ENCODE peak calls at places on chromosomes 12 and 14, in seven cellular contexts. W is body of pancreas; N is Panc1; F is GM12878; S is CD4-positive, CD25-positive, alpha-beta regulatory T cell; P is heart right ventricle; K is neuronal stem cell. E is an unnamed sample.
A peak's percentile ranks its signal among the peaks of the same experiment; 100 is the strongest.

GRCh38 chr14:73339846-73340565 is 102.7 kb downstream of the PAPLN start:
- DNase-seq in P (no peak), K (no peak), W (no peak), S (no peak), N (no peak), F (no peak), E (no peak)

GRCh38 chr14:103522649-103523582 is at the start of gene CKB:
- DNase-seq in W (peak; percentile 75), K (peak; percentile 74), F (no peak), N (no peak), S (no peak), P (peak; percentile 59), E (no peak)

GRCh38 chr12:127381043-127381668 is 885.8 kb upstream of the TMEM132C start:
- DNase-seq in F (no peak), N (no peak), S (no peak), P (peak; percentile 6), W (peak; percentile 19), K (peak; percentile 63), E (peak; percentile 65)

GRCh38 chr14:79318371-79318770 is 892.9 kb downstream of the DIO2 start:
- DNase-seq in N (no peak), W (no peak), F (no peak), K (no peak), S (no peak), P (no peak), E (no peak)

GRCh38 chr14:102691763-102692162 is 85.5 kb upstream of the TRAF3 start:
- DNase-seq in F (no peak), P (no peak), S (no peak), N (no peak), W (no peak), K (no peak), E (no peak)

GRCh38 chr12:122865268-122866231 is 30.3 kb downstream of the HIP1R start:
- DNase-seq in N (no peak), K (no peak), W (peak; percentile 77), P (no peak), F (no peak), S (no peak), E (no peak)

GRCh38 chr12:3912863-3913262 is 39.7 kb upstream of the PARP11 start:
- DNase-seq in S (no peak), P (no peak), F (no peak), K (no peak), N (no peak), W (no peak), E (no peak)

GRCh38 chr12:121825041-121825523 is 21.3 kb downstream of the SETD1B start:
- DNase-seq in P (no peak), K (no peak), S (no peak), W (no peak), F (no peak), N (no peak), E (no peak)

GRCh38 chr12:24933694-24934407 is 15.1 kb downstream of the BCAT1 start:
- DNase-seq in K (no peak), W (peak; percentile 41), S (no peak), N (no peak), F (no peak), P (no peak), E (no peak)

GRCh38 chr12:24937553-24938244 is 11.2 kb downstream of the BCAT1 start:
- DNase-seq in F (no peak), N (no peak), P (no peak), K (no peak), W (no peak), S (no peak), E (peak; percentile 29)

GRCh38 chr12:24929953-24930352 is 18.9 kb downstream of the BCAT1 start:
- DNase-seq in W (no peak), S (no peak), P (no peak), F (no peak), N (no peak), K (no peak), E (no peak)

GRCh38 chr12:24928131-24928530 is 20.8 kb downstream of the BCAT1 start:
- DNase-seq in N (no peak), F (no peak), W (no peak), K (no peak), P (no peak), S (no peak), E (no peak)

DNA sequence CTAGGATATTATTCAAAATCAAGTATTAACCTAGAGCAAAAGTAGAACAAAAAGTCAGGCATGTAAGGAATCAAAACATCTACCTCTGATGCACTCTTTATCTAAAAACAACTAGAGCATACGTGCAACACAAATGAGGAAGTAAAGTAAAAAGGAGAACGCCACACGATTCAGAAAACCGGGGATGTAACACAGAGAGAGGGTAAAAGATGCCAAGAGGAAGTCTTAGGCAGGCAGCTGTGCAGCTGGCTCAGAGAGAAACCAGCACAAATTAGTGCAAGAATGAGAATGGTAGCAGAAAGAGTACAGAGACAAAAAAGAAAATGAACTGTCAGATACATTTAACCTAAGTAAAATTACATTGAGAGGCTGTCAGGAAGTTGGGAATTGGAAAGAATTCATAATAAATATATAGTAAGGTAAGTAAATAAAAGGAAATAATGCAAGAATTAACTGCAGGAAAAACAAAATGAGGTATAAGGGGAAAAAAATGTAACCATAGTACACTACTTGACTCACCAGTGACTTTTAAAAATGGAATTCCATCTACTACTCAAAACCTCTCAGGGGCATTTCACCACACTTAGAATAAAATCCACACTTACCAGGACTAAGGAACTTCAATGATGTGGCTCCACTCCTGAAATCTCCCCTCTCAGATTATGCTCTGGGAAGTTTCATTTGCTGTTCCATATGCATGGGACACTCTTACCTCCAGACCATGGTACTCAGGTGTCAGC is 17.1 kb downstream of the BCAT1 start:
- DNase-seq in S (no peak), W (no peak), N (no peak), K (no peak), P (no peak), F (peak; percentile 79), E (no peak)
- H3K36me3 ChIP-seq in S (no peaks in the 10 kb centered on the region), W (no peaks in the 10 kb centered on the region), N (no peaks in the 10 kb centered on the region), K (peaks cover 5% of the 10 kb centered on the region), P (no peaks in the 10 kb centered on the region), F (no peaks in the 10 kb centered on the region), E (no peaks in the 10 kb centered on the region)

GRCh38 chr14:68946423-68946822 is 32.7 kb downstream of the ACTN1 start:
- DNase-seq in P (no peak), W (no peak), K (no peak), F (no peak), S (no peak), N (no peak), E (no peak)

GRCh38 chr14:68948686-68949085 is 30.4 kb downstream of the ACTN1 start:
- DNase-seq in F (no peak), N (no peak), W (no peak), S (no peak), K (no peak), P (no peak), E (no peak)

GRCh38 chr14:68949236-68949965 is 29.7 kb downstream of the ACTN1 start:
- DNase-seq in S (no peak), W (no peak), P (no peak), F (no peak), N (no peak), K (no peak), E (no peak)

GRCh38 chr14:68945585-68946289 is 33.4 kb downstream of the ACTN1 start:
- DNase-seq in P (no peak), K (no peak), S (no peak), W (no peak), N (no peak), F (no peak), E (no peak)

DNA sequence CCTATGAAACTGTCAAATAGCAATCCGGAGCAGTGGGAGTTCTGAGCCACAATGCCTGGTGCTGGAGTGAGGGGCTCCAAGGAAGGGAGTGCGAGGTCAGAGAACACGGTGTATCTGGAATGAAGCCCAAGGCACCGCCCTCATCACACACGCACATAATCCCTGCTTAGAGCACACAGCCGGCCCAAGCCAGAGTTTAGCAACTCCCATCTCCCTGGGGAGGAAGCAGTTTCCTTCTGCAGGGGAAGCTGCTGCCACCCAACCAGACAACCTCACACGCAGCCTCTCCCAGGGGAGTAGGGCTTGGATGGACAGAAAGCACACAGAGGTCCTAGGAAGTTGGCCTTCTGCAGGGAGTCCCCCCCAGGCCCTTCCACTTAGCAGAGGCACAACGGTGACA is 31.3 kb downstream of the ACTN1 start:
- DNase-seq in S (no peak), P (peak; percentile 86), F (no peak), W (peak; percentile 65), N (no peak), K (no peak), E (peak; percentile 50)
- H3K4me3 ChIP-seq in S (no peak overlapping the region), P (no peak overlapping the region), F (no peak overlapping the region), W (no peak overlapping the region), N (no peak overlapping the region), K (no peak overlapping the region), E (no peak overlapping the region)

GRCh38 chr14:36582011-36582873 is at the start of gene NKX2-8:
- DNase-seq in N (no peak), P (no peak), S (no peak), K (no peak), W (no peak), F (no peak), E (no peak)

GRCh38 chr14:36579573-36580140 is 2.8 kb downstream of the NKX2-8 start:
- DNase-seq in S (no peak), F (no peak), K (no peak), P (no peak), N (no peak), W (no peak), E (no peak)

GRCh38 chr14:36582874-36583241 is 444 bp upstream of the NKX2-8 start:
- DNase-seq in K (no peak), W (no peak), F (no peak), S (no peak), P (no peak), N (no peak), E (no peak)

GRCh38 chr14:36580141-36580855 is 2.1 kb downstream of the NKX2-8 start:
- DNase-seq in K (no peak), W (no peak), S (no peak), N (no peak), F (no peak), P (no peak), E (no peak)

DNA sequence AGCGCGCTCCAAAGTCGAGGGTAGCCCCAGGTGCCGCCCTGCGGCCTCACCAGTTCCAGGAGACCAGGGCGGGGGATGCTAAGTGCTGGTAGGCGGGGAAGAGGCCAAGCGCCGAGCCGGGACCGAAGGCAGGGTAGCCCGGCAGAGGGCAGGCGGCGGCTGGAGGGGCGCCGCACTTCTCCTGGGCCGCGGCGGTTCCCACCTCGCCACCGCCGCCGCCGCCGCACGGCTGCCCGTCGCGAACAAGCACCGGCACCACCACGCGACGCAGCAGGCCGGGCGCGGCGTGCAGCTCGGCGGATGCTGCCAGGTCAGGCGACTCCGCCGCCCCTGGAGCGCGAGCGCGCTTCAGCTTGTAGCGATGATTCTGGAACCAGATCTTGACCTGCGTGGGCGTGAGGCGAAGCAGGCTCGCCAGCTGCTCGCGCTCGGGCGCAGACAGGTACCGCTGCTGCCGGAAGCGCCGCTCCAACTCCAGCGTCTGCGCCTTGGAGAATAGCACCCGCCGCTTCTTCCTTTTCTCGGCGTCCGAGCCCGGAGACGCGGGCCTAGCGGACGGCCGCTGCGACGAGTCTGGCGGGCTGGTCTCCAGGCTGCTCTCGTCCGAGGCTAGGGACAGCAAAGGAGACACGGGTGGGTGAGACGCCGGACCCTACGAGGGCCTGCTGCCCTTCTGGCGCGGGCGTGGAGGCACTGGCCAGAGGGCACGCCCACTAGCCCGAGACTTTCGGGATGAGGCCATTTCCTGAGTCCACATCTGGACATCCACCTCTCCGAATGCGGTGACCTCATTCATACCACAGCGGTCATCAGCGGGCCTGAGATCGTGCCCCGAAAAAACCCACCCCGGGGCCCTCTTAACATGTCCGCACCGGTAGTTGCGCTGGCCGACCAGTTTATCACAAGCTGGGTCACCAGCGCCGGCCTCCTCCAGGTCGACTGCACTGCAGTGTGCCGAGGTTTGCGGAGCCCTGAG is 1.3 kb downstream of the NKX2-8 start:
- DNase-seq in S (no peak), N (no peak), K (no peak), W (no peak), F (no peak), P (no peak), E (peak; percentile 54)
- H3K27me3 ChIP-seq in S (peaks cover 22% of the 10 kb centered on the region), N (peaks cover 3% of the 10 kb centered on the region), K (peaks cover 88% of the 10 kb centered on the region), W (no peaks in the 10 kb centered on the region), F (peaks cover 7% of the 10 kb centered on the region), P (peaks cover 97% of the 10 kb centered on the region), E (no peaks in the 10 kb centered on the region)

GRCh38 chr14:100422556-100423420 is 99.6 kb downstream of the SLC25A47 start:
- DNase-seq in S (no peak), N (no peak), F (no peak), P (no peak), W (no peak), K (no peak), E (peak; percentile 44)

GRCh38 chr14:100424504-100425453 is 101.6 kb downstream of the SLC25A47 start:
- DNase-seq in P (no peak), W (no peak), F (no peak), S (no peak), N (no peak), K (no peak), E (no peak)

GRCh38 chr14:100425454-100425814 is 102.3 kb downstream of the SLC25A47 start:
- DNase-seq in P (no peak), F (no peak), S (no peak), W (no peak), K (no peak), N (no peak), E (no peak)

GRCh38 chr14:100421756-100422470 is 98.8 kb downstream of the SLC25A47 start:
- DNase-seq in K (no peak), P (no peak), N (no peak), W (no peak), F (no peak), S (no peak), E (peak; percentile 16)

GRCh38 chr14:100423421-100424010 is 100.4 kb downstream of the SLC25A47 start:
- DNase-seq in P (no peak), W (no peak), S (no peak), F (no peak), K (no peak), N (no peak), E (no peak)
- H3K36me3 ChIP-seq in P (no peaks in the 10 kb centered on the region), W (no peaks in the 10 kb centered on the region), S (no peaks in the 10 kb centered on the region), F (no peaks in the 10 kb centered on the region), K (no peaks in the 10 kb centered on the region), N (no peaks in the 10 kb centered on the region), E (no peaks in the 10 kb centered on the region)